ENCODE peak calls at places on chromosomes 4 and X, in seven cellular contexts. One of them, this sample, is unnamed.

GRCh38 chr4:40963912-40964478 is 214.2 kb downstream of the NSUN7 start:
- DNase-seq in fibroblast of mammary gland: peak
- DNase-seq in AG20443: no peak
- DNase-seq in NCI-H1436: no peak
- DNase-seq in Kasumi-1: no peak
- DNase-seq in NCI-H2081: no peak
- DNase-seq in upper lobe of left lung: no peak
- DNase-seq in this sample: no peak

GRCh38 chrX:9465380-9466114 is 689 bp downstream of the TBL1X start:
- DNase-seq in AG20443: peak
- DNase-seq in fibroblast of mammary gland: no peak
- DNase-seq in NCI-H1436: no peak
- DNase-seq in NCI-H2081: no peak
- DNase-seq in Kasumi-1: no peak
- DNase-seq in upper lobe of left lung: no peak
- DNase-seq in this sample: no peak

GRCh38 chrX:47539860-47540259 is 21.1 kb upstream of the ARAF start:
- DNase-seq in Kasumi-1: no peak
- DNase-seq in AG20443: no peak
- DNase-seq in upper lobe of left lung: no peak
- DNase-seq in fibroblast of mammary gland: no peak
- DNase-seq in NCI-H1436: no peak
- DNase-seq in NCI-H2081: no peak
- DNase-seq in this sample: no peak

GRCh38 chrX:72272868-72273267 is 4.2 kb downstream of the RPS4X start:
- DNase-seq in fibroblast of mammary gland: peak
- DNase-seq in AG20443: no peak
- DNase-seq in NCI-H1436: no peak
- DNase-seq in NCI-H2081: no peak
- DNase-seq in upper lobe of left lung: no peak
- DNase-seq in Kasumi-1: no peak
- DNase-seq in this sample: no peak

GRCh38 chrX:46279214-46279924 is 265.9 kb downstream of the ZNF674 start:
- DNase-seq in fibroblast of mammary gland: peak
- DNase-seq in upper lobe of left lung: no peak
- DNase-seq in Kasumi-1: peak
- DNase-seq in AG20443: peak
- DNase-seq in NCI-H2081: no peak
- DNase-seq in NCI-H1436: no peak
- DNase-seq in this sample: no peak

GRCh38 chr4:25703731-25704388 is 48.2 kb downstream of the SLC34A2 start:
- DNase-seq in fibroblast of mammary gland: peak
- DNase-seq in NCI-H1436: no peak
- DNase-seq in AG20443: no peak
- DNase-seq in Kasumi-1: no peak
- DNase-seq in upper lobe of left lung: no peak
- DNase-seq in NCI-H2081: no peak
- DNase-seq in this sample: no peak

GRCh38 chr4:152063301-152064235 is 302.8 kb upstream of the GATB start:
- DNase-seq in upper lobe of left lung: no peak
- DNase-seq in AG20443: peak
- DNase-seq in NCI-H2081: peak
- DNase-seq in Kasumi-1: no peak
- DNase-seq in NCI-H1436: peak
- DNase-seq in fibroblast of mammary gland: no peak
- DNase-seq in this sample: no peak

GRCh38 chr4:6591305-6591704 is 16.3 kb downstream of the MAN2B2 start:
- DNase-seq in upper lobe of left lung: no peak
- DNase-seq in NCI-H1436: peak
- DNase-seq in fibroblast of mammary gland: no peak
- DNase-seq in NCI-H2081: peak
- DNase-seq in AG20443: no peak
- DNase-seq in Kasumi-1: no peak
- DNase-seq in this sample: peak

GRCh38 chr4:114136067-114136466 is 156.6 kb upstream of the ARSJ start:
- DNase-seq in upper lobe of left lung: no peak
- DNase-seq in NCI-H2081: no peak
- DNase-seq in AG20443: no peak
- DNase-seq in NCI-H1436: no peak
- DNase-seq in Kasumi-1: no peak
- DNase-seq in fibroblast of mammary gland: peak
- DNase-seq in this sample: no peak

GRCh38 chr4:119039779-119040178 is 95.9 kb upstream of the MYOZ2 start:
- DNase-seq in fibroblast of mammary gland: no peak
- DNase-seq in AG20443: no peak
- DNase-seq in NCI-H1436: no peak
- DNase-seq in Kasumi-1: peak
- DNase-seq in NCI-H2081: no peak
- DNase-seq in upper lobe of left lung: no peak
- DNase-seq in this sample: no peak

GRCh38 chr4:74370912-74371311 is 6.0 kb downstream of the EREG start:
- DNase-seq in upper lobe of left lung: peak
- DNase-seq in AG20443: peak
- DNase-seq in fibroblast of mammary gland: peak
- DNase-seq in Kasumi-1: peak
- DNase-seq in NCI-H1436: no peak
- DNase-seq in NCI-H2081: no peak
- DNase-seq in this sample: no peak

GRCh38 chrX:63635750-63636149 is 149.3 kb downstream of the ARHGEF9 start:
- DNase-seq in NCI-H2081: no peak
- DNase-seq in Kasumi-1: no peak
- DNase-seq in fibroblast of mammary gland: no peak
- DNase-seq in upper lobe of left lung: no peak
- DNase-seq in AG20443: no peak
- DNase-seq in NCI-H1436: no peak
- DNase-seq in this sample: no peak

GRCh38 chr4:8732092-8732491 is 139.5 kb downstream of the CPZ start:
- DNase-seq in fibroblast of mammary gland: no peak
- DNase-seq in Kasumi-1: no peak
- DNase-seq in NCI-H1436: no peak
- DNase-seq in AG20443: no peak
- DNase-seq in upper lobe of left lung: no peak
- DNase-seq in NCI-H2081: no peak
- DNase-seq in this sample: no peak

GRCh38 chr4:6758732-6759131 is 23.8 kb upstream of the KIAA0232 start:
- DNase-seq in fibroblast of mammary gland: no peak
- DNase-seq in Kasumi-1: no peak
- DNase-seq in AG20443: no peak
- DNase-seq in upper lobe of left lung: no peak
- DNase-seq in NCI-H2081: no peak
- DNase-seq in NCI-H1436: no peak
- DNase-seq in this sample: no peak

GRCh38 chr4:146545102-146545501 is 23.4 kb upstream of the SLC10A7 start:
- DNase-seq in fibroblast of mammary gland: peak
- DNase-seq in AG20443: peak
- DNase-seq in NCI-H1436: no peak
- DNase-seq in upper lobe of left lung: peak
- DNase-seq in Kasumi-1: no peak
- DNase-seq in NCI-H2081: no peak
- DNase-seq in this sample: no peak

GRCh38 chrX:18422325-18422724 is 3.1 kb upstream of the CDKL5 start:
- DNase-seq in NCI-H2081: no peak
- DNase-seq in AG20443: peak
- DNase-seq in fibroblast of mammary gland: peak
- DNase-seq in upper lobe of left lung: no peak
- DNase-seq in Kasumi-1: no peak
- DNase-seq in NCI-H1436: no peak
- DNase-seq in this sample: no peak

GRCh38 chr4:107449611-107450369 is 270.2 kb downstream of the PAPSS1 start:
- DNase-seq in NCI-H2081: no peak
- DNase-seq in fibroblast of mammary gland: no peak
- DNase-seq in NCI-H1436: no peak
- DNase-seq in upper lobe of left lung: no peak
- DNase-seq in AG20443: no peak
- DNase-seq in Kasumi-1: no peak
- DNase-seq in this sample: no peak

GRCh38 chr4:80231180-80231579 is 33.9 kb downstream of the PRDM8 start:
- DNase-seq in NCI-H1436: no peak
- DNase-seq in fibroblast of mammary gland: no peak
- DNase-seq in upper lobe of left lung: no peak
- DNase-seq in AG20443: no peak
- DNase-seq in Kasumi-1: no peak
- DNase-seq in NCI-H2081: no peak
- DNase-seq in this sample: no peak

GRCh38 chr4:156962551-156962974 is 9.0 kb downstream of the PDGFC start:
- DNase-seq in NCI-H1436: no peak
- DNase-seq in NCI-H2081: no peak
- DNase-seq in AG20443: peak
- DNase-seq in upper lobe of left lung: peak
- DNase-seq in Kasumi-1: no peak
- DNase-seq in fibroblast of mammary gland: peak
- DNase-seq in this sample: no peak

GRCh38 chr4:46354863-46355262 is 35.1 kb downstream of the GABRA2 start:
- DNase-seq in NCI-H2081: no peak
- DNase-seq in AG20443: no peak
- DNase-seq in NCI-H1436: no peak
- DNase-seq in Kasumi-1: no peak
- DNase-seq in upper lobe of left lung: no peak
- DNase-seq in fibroblast of mammary gland: no peak
- DNase-seq in this sample: no peak

This sample was measured in NCI-H1105.